ENCODE peak calls at places on chromosome 1, in five cellular contexts. F is NCI-H2081; N is stimulated activated CD8-positive, alpha-beta memory T cell treated with anti-CD3 and anti-CD28 coated beads, Interleukin-7, amount 100 ng/mL, for 1 hour; Y is AG10803; A is EH. G is an unnamed sample.

GRCh38 chr1:200290010-200290685 is 119.7 kb downstream of the ZNF281 start:
- DNase-seq in F (no peak), N (no peak), Y (no peak), A (no peak), G (peak)

GRCh38 chr1:94949681-94950661 is 23.1 kb upstream of the CNN3 start:
- DNase-seq in F (peak), N (no peak), Y (peak), A (peak), G (peak)

GRCh38 chr1:12450090-12450764 is 167.8 kb downstream of the DHRS3 start:
- DNase-seq in F (no peak), N (no peak), Y (no peak), A (no peak), G (no peak)

GRCh38 chr1:147579532-147580199 is 38.4 kb downstream of the BCL9 start:
- DNase-seq in F (no peak), N (no peak), Y (peak), A (peak), G (no peak)

GRCh38 chr1:210499956-210500355 is 171.3 kb downstream of the HHAT start:
- DNase-seq in F (no peak), N (no peak), Y (no peak), A (no peak), G (no peak)

GRCh38 chr1:58409826-58410225 is 136.7 kb downstream of the OMA1 start:
- DNase-seq in F (no peak), N (no peak), Y (peak), A (peak), G (peak)

GRCh38 chr1:52920791-52921291 is 699 bp downstream of the ECHDC2 start:
- DNase-seq in F (no peak), N (no peak), Y (peak), A (peak), G (no peak)

GRCh38 chr1:71634159-71634558 is 553.3 kb upstream of the ZRANB2 start:
- DNase-seq in F (peak), N (no peak), Y (no peak), A (no peak), G (no peak)

GRCh38 chr1:179247923-179248322 is 18.4 kb upstream of the ABL2 start:
- DNase-seq in F (no peak), N (no peak), Y (no peak), A (no peak), G (no peak)

GRCh38 chr1:162070094-162070748 is 730 bp downstream of the NOS1AP start:
- DNase-seq in F (peak), N (no peak), Y (no peak), A (no peak), G (no peak)

GRCh38 chr1:92953491-92953890 is 7.8 kb downstream of the DIPK1A start:
- DNase-seq in F (no peak), N (no peak), Y (no peak), A (no peak), G (no peak)

GRCh38 chr1:243713470-243714186 is 136.4 kb downstream of the AKT3 start:
- DNase-seq in F (peak), N (no peak), Y (peak), A (peak), G (no peak)

GRCh38 chr1:206021008-206021795 is 2.5 kb downstream of the CTSE start:
- DNase-seq in F (no peak), N (no peak), Y (no peak), A (no peak), G (no peak)

GRCh38 chr1:161089251-161089924 is at the start of gene NECTIN4:
- DNase-seq in F (no peak), N (no peak), Y (no peak), A (no peak), G (no peak)

GRCh38 chr1:116910379-116911165 is 856 bp downstream of the PTGFRN start:
- DNase-seq in F (peak), N (peak), Y (peak), A (peak), G (no peak)

GRCh38 chr1:229758101-229759036 is 132.3 kb downstream of the URB2 start:
- DNase-seq in F (no peak), N (no peak), Y (peak), A (peak), G (peak)

GRCh38 chr1:197463142-197463541 is 195.1 kb downstream of the CRB1 start:
- DNase-seq in F (peak), N (no peak), Y (no peak), A (no peak), G (no peak)

GRCh38 chr1:9815150-9815549 is 8.6 kb downstream of the CLSTN1 start:
- DNase-seq in F (no peak), N (no peak), Y (no peak), A (no peak), G (no peak)

GRCh38 chr1:107415241-107415640 is 274.4 kb downstream of the NTNG1 start:
- DNase-seq in F (no peak), N (no peak), Y (no peak), A (no peak), G (no peak)

GRCh38 chr1:2785631-2786328 is 15.7 kb downstream of the TTC34 start:
- DNase-seq in F (no peak), N (no peak), Y (no peak), A (no peak), G (no peak)

GRCh38 chr1:98698625-98699024 is 37.1 kb downstream of the SNX7 start:
- DNase-seq in F (no peak), N (no peak), Y (no peak), A (no peak), G (no peak)

GRCh38 chr1:237859014-237859413 is 31.7 kb downstream of the ZP4 start:
- DNase-seq in F (no peak), N (no peak), Y (no peak), A (no peak), G (no peak)

GRCh38 chr1:16026723-16027484 is 5.1 kb downstream of the CLCNKA start:
- DNase-seq in F (no peak), N (peak), Y (no peak), A (peak), G (no peak)

GRCh38 chr1:1068374-1069060 is 5.6 kb downstream of the RNF223 start:
- DNase-seq in F (peak), N (no peak), Y (no peak), A (no peak), G (no peak)

GRCh38 chr1:9269721-9270120 is 23.0 kb upstream of the SPSB1 start:
- DNase-seq in F (no peak), N (no peak), Y (no peak), A (no peak), G (no peak)

GRCh38 chr1:36595921-36596320 is 113.2 kb upstream of the CSF3R start:
- DNase-seq in F (no peak), N (no peak), Y (no peak), A (no peak), G (no peak)

GRCh38 chr1:162213281-162213909 is 143.9 kb downstream of the NOS1AP start:
- DNase-seq in F (no peak), N (no peak), Y (peak), A (no peak), G (no peak)

GRCh38 chr1:237012789-237013383 is 8.6 kb upstream of the MT1HL1 start:
- DNase-seq in F (peak), N (no peak), Y (no peak), A (no peak), G (no peak)

GRCh38 chr1:47591801-47592200 is 154.0 kb downstream of the FOXD2 start:
- DNase-seq in F (no peak), N (no peak), Y (no peak), A (no peak), G (no peak)